ENCODE peak calls at places on chromosomes 4 and X, in ten cellular contexts. O is HCT116, H is upper lobe of left lung, K is endothelial cell of umbilical vein, T is sigmoid colon, E is breast epithelium, U is GM23338, N is suprapubic skin, B is K562, X is spleen. G is an unnamed sample.

GRCh38 chr4:142697303-142697702 is 148.8 kb downstream of the INPP4B start:
- DNase-seq in O (no peak), H (no peak), K (no peak), T (no peak), E (no peak), U (no peak), N (no peak), B (no peak), X (no peak), G (no peak)

GRCh38 chr4:107283587-107284559 is 247.8 kb upstream of the DKK2 start:
- DNase-seq in O (no peak), H (no peak), K (peak; percentile 47), T (no peak), E (no peak), U (peak; percentile 17), N (no peak), B (no peak), X (no peak), G (no peak)

GRCh38 chr4:184807797-184808718 is 17.7 kb downstream of the ACSL1 start:
- DNase-seq in O (no peak), H (no peak), K (peak; percentile 44), T (no peak), E (peak; percentile 44), U (peak; percentile 91), N (peak; percentile 75), B (no peak), X (no peak), G (no peak)

GRCh38 chr4:18882468-18882867 is 860.9 kb upstream of the LCORL start:
- DNase-seq in O (peak; percentile 29), H (no peak), K (peak; percentile 2), T (no peak), E (no peak), U (peak; percentile 16), N (no peak), B (no peak), X (no peak), G (no peak)

GRCh38 chr4:118282692-118283091 is 70.1 kb downstream of the PRSS12 start:
- DNase-seq in O (no peak), H (no peak), K (no peak), T (no peak), E (no peak), U (no peak), N (no peak), B (no peak), X (no peak), G (no peak)

GRCh38 chr4:10461091-10461849 is 4.0 kb upstream of the ZNF518B start:
- DNase-seq in O (no peak), H (peak; percentile 95), K (peak; percentile 67), T (no peak), E (no peak), U (peak; percentile 77), N (no peak), B (peak; percentile 83), X (peak; percentile 94), G (peak; percentile 7)

GRCh38 chr4:183657564-183657963 is 1.4 kb downstream of the RWDD4 start:
- DNase-seq in O (no peak), H (no peak), K (no peak), T (no peak), E (no peak), U (no peak), N (no peak), B (no peak), X (no peak), G (no peak)

GRCh38 chr4:11299016-11299415 is 129.7 kb downstream of the HS3ST1 start:
- DNase-seq in O (no peak), H (no peak), K (no peak), T (no peak), E (no peak), U (no peak), N (no peak), B (no peak), X (no peak), G (no peak)

GRCh38 chr4:123599920-123600394 is 203.4 kb downstream of the SPRY1 start:
- DNase-seq in O (no peak), H (peak; percentile 72), K (peak; percentile 94), T (peak; percentile 79), E (peak; percentile 84), U (peak; percentile 73), N (peak; percentile 82), B (peak; percentile 38), X (peak; percentile 93), G (no peak)

GRCh38 chr4:123600426-123600825 is 203.8 kb downstream of the SPRY1 start:
- DNase-seq in O (no peak), H (no peak), K (no peak), T (no peak), E (no peak), U (peak; percentile 22), N (no peak), B (no peak), X (no peak), G (no peak)

GRCh38 chr4:123597586-123597985 is 201.0 kb downstream of the SPRY1 start:
- DNase-seq in O (no peak), H (no peak), K (no peak), T (no peak), E (peak; percentile 33), U (no peak), N (no peak), B (no peak), X (no peak), G (no peak)

GRCh38 chr4:123600921-123601904 is 204.6 kb downstream of the SPRY1 start:
- DNase-seq in O (no peak), H (no peak), K (no peak), T (no peak), E (no peak), U (no peak), N (no peak), B (no peak), X (no peak), G (no peak)

GRCh38 chr4:123599061-123599919 is 202.7 kb downstream of the SPRY1 start:
- DNase-seq in O (no peak), H (no peak), K (no peak), T (no peak), E (no peak), U (no peak), N (no peak), B (no peak), X (no peak), G (no peak)
- TF ChIP-seq POLR2AphosphoS5 in O (no peak), H (no peak), K (no peak), T (peak; percentile 61), E (peak; percentile 51), U (no peak), N (no peak), B (no peak), X (no peak), G (no peak)

DNA sequence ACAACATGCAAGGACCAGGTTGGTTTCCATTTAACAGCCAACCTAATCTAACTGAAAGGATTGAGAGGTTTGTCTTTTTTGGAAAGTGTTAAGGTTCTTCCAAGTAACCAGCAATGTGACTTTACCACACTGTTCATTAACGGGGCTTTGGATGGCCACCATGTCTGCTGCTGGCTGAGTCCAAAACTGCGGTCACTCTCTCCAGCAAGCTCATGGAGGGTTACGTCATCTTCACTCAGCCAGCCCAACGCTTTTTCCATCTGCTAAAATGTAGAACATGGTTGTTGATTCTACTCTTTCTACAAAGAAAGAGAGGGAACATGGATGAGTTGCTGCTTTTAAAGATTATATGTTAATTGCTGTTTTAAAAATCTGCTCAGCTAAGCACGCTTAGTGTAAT is 11.0 kb downstream of the PKD2 start:
- DNase-seq in O (no peak), H (no peak), K (no peak), T (peak; percentile 89), E (no peak), U (no peak), N (no peak), B (no peak), X (no peak), G (no peak)
- H3K4me1 ChIP-seq in O (peaks cover 3% of the 10 kb centered on the region), H (peaks cover 4% of the 10 kb centered on the region), K (peaks cover 18% of the 10 kb centered on the region), T (peaks cover 3% of the 10 kb centered on the region), E (no peaks in the 10 kb centered on the region), U (peaks cover 8% of the 10 kb centered on the region), N (peaks cover 27% of the 10 kb centered on the region), B (no peaks in the 10 kb centered on the region), X (peaks cover 12% of the 10 kb centered on the region), G (peaks cover 6% of the 10 kb centered on the region)

DNA sequence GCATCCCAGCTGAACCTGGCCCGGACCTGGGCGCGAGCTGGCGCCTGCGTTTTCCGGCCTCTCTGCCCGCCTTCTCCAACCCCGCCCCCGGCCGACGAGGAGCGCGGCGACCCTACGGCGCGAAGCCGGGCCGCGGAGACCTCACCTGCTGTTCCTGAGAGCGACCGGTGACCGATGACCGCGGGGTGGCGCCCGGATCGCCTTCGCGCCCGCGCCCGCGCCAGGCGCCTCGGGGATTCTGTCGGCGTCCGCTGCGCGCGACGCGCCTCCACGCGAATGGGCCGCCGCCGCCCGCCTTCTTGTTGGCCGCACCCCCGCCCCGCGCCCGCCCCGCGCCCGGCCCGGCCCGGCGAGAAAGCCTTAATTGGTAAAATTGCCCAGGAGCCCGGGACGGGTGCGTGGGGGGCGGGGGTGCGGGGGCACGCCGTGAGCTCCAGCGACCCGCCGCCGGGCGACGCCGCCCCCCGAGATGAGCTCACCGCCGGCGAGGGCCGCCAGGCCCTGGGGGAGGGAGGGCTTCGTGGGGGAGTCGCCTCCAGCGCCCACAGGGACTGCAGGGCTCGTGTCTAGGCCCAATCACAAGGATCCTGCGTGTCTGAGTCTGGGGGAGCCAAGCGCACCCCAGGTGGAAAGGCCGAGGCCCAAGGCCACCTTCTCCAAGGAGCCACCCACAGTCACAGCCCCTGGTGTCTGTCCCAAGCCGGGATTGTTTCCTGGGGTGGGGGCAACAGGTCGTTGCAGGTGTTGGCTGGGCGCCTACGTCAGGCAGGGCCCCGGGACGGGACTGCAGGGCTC is at the start of gene FLNA:
- DNase-seq in O (no peak), H (peak; percentile 91), K (no peak), T (peak; percentile 89), E (peak; percentile 37), U (peak; percentile 69), N (no peak), B (no peak), X (peak; percentile 86), G (no peak)
- TF ChIP-seq POLR2AphosphoS5 in O (no peak), H (no peak), K (no peak), T (peak; percentile 63), E (no peak), U (no peak), N (no peak), B (no peak), X (peak; percentile 40), G (no peak)

GRCh38 chrX:77431227-77431626 is 16.0 kb upstream of the FGF16 start:
- DNase-seq in O (no peak), H (no peak), K (no peak), T (no peak), E (no peak), U (peak; percentile 18), N (no peak), B (no peak), X (no peak), G (no peak)

GRCh38 chrX:77427586-77427985 is 19.6 kb upstream of the FGF16 start:
- DNase-seq in O (no peak), H (no peak), K (no peak), T (no peak), E (no peak), U (no peak), N (no peak), B (no peak), X (no peak), G (no peak)

GRCh38 chrX:77422886-77423648 is 24.1 kb upstream of the FGF16 start:
- DNase-seq in O (no peak), H (no peak), K (no peak), T (no peak), E (no peak), U (peak; percentile 75), N (no peak), B (no peak), X (no peak), G (no peak)

DNA sequence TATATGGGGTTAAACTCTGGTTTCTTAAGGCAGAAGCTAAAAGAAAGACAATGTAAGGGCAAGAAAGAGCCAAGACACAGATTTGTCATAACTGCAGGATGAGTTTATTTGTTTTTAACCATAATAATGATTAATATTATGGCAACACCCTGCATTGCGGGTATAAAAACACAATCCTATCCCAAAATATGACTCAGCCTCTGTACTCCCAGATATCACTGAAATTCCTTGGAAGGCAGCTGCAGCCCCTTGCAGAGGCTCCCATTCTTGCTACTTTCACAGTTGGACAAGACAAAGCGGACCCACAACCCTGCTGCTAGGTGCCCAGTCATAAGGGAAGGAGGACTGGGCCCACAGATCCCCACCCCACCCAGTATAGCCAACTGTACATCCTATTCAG is 20.4 kb upstream of the FGF16 start:
- DNase-seq in O (no peak), H (no peak), K (peak; percentile 59), T (no peak), E (no peak), U (no peak), N (no peak), B (no peak), X (no peak), G (no peak)
- H3K4me1 ChIP-seq in O (no peaks in the 10 kb centered on the region), H (no peaks in the 10 kb centered on the region), K (peaks cover 21% of the 10 kb centered on the region), T (no peaks in the 10 kb centered on the region), E (no peaks in the 10 kb centered on the region), U (peaks cover 14% of the 10 kb centered on the region), N (no peaks in the 10 kb centered on the region), B (no peaks in the 10 kb centered on the region), X (no peaks in the 10 kb centered on the region), G (no peaks in the 10 kb centered on the region)

G was measured in Panc1.